ENCODE peak calls at places on chromosomes 11 and 22, in five cellular contexts. X is gastrocnemius medialis, B is body of pancreas, P is right lobe of liver, O is transverse colon. D is an unnamed sample. For H3K27me3, the result is how much of the 10 kb centered on the place peaks cover.

GRCh38 chr22:38148252-38148651 is 33.4 kb downstream of the PLA2G6 start:
- DNase-seq in P (peak), X (no peak), O (no peak), B (no peak), D (no peak)

GRCh38 chr11:116787436-116787785 is 412 bp downstream of the ZPR1 start:
- DNase-seq in X (no peak), B (no peak), P (no peak), O (no peak), D (no peak)

GRCh38 chr11:100151944-100152343 is 535.1 kb upstream of the ARHGAP42 start:
- DNase-seq in P (no peak), B (no peak), O (no peak), X (peak), D (no peak)

GRCh38 chr11:67354314-67355022 is 1.1 kb upstream of the POLD4 start:
- DNase-seq in X (peak), P (peak), O (peak), B (peak), D (no peak)

GRCh38 chr11:33463059-33463458 is 205.9 kb downstream of the HIPK3 start:
- DNase-seq in O (no peak), P (no peak), X (no peak), B (no peak), D (no peak)

GRCh38 chr11:8614497-8614896 is 20.5 kb upstream of the STK33 start:
- DNase-seq in B (no peak), P (no peak), X (no peak), O (no peak), D (no peak)

GRCh38 chr22:17264321-17265052 is 45.3 kb upstream of the ADA2 start:
- DNase-seq in P (no peak), O (no peak), B (no peak), X (peak), D (no peak)

GRCh38 chr22:17969732-17970131 is 54.6 kb downstream of the MICAL3 start:
- DNase-seq in O (no peak), B (no peak), P (no peak), X (no peak), D (no peak)

GRCh38 chr11:5564259-5565019 is 16.1 kb upstream of the OR52H1 start:
- DNase-seq in O (no peak), P (no peak), X (no peak), B (no peak), D (no peak)

GRCh38 chr22:26610072-26610958 is 7.5 kb downstream of the CRYBB1 start:
- DNase-seq in B (no peak), P (no peak), O (peak), X (no peak), D (no peak)

GRCh38 chr11:61966673-61967176 is 709 bp downstream of the FTH1 start:
- DNase-seq in X (no peak), B (peak), P (peak), O (no peak), D (peak)

GRCh38 chr11:14499178-14499559 is 442 bp downstream of the COPB1 start:
- DNase-seq in X (peak), O (peak), P (peak), B (peak), D (no peak)

GRCh38 chr22:47260551-47260950 is 498.1 kb downstream of the TBC1D22A start:
- DNase-seq in P (no peak), X (no peak), O (no peak), B (no peak), D (no peak)

GRCh38 chr22:47344414-47344813 is 582.0 kb downstream of the TBC1D22A start:
- DNase-seq in O (no peak), B (no peak), P (no peak), X (no peak), D (peak)

GRCh38 chr11:126355324-126355925 is at the start of gene ST3GAL4:
- DNase-seq in B (peak), X (peak), O (peak), P (peak), D (peak)
- H3K27me3 ChIP-seq in B (under half), X (under half), O (under half), P (under half), D (under half)

DNA sequence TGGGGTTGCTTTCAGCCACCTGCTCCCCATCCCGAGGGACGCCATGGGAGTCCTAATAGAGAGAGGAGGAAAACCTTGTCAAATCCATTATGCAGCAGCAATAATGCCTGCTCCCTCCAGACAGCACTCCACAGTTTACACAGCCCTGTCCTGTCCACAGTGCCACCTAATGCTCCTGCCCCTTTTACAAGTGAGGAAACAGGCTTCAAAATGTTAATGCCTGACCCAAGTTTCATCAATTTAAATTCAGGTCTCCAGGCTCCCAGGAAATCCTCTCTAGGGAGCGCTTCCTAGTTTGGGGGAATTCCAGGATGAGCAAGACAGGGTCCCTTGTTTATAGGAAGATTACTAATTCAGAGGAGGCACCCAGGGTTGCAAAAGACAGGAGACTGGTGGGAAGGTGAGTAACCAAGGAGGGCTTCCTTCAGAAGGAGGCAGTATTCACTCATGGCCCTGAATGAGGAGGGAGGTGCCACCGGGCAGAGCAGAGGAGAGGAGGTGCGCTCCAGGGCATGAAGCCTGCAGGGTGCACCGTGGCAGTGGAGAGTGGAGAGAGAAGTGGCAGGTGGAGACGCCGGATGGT is 1.5 kb downstream of the TMEM132A start:
- DNase-seq in B (no peak), X (no peak), O (no peak), P (no peak), D (peak)
- TF ChIP-seq CTCF in B (no peak), X (no peak), O (no peak), P (no peak), D (no peak)

GRCh38 chr22:49855491-49855911 is 1.9 kb downstream of the ZBED4 start:
- DNase-seq in O (peak), X (no peak), P (peak), B (no peak), D (no peak)
- H3K27ac ChIP-seq in O (peak), X (no peak), P (no peak), B (peak), D (peak)

GRCh38 chr22:50119169-50119767 is 29.5 kb downstream of the MOV10L1 start:
- DNase-seq in O (no peak), B (no peak), P (no peak), X (no peak), D (no peak)
- H3K27me3 ChIP-seq in O (under half), B (under half), P (under half), X (under half), D (under half)

DNA sequence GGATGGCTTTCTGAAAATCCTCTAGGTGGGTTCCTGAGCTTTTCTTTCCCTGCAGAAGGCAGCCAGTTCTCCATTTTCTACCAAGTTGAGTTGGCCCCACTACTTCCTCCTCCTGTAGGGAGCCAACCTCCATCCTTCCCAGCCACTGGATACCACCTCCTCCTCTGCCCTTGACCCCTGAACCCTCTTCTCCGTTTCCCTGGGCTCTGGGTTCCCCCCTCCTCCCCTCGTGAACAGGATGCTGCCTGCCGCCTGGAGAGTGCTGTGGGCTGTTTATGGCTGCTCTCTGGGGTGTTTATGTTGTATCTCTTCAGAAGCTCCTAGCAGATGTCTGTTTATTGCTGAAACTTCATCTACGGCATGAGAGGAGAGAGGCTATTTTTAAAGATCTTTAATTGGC is 8.6 kb downstream of the MICAL2 start:
- DNase-seq in O (no peak), X (no peak), B (no peak), P (no peak), D (no peak)
- TF ChIP-seq CTCF in O (no peak), X (no peak), B (no peak), P (no peak), D (no peak)

GRCh38 chr11:102936864-102937509 is 18.5 kb downstream of the MMP13 start:
- DNase-seq in X (no peak), B (no peak), O (no peak), P (no peak), D (no peak)
- H3K27ac ChIP-seq in X (no peak), B (no peak), O (no peak), P (no peak), D (no peak)

GRCh38 chr11:4495487-4495886 is 13.0 kb downstream of the OR52K1 start:
- DNase-seq in B (no peak), O (no peak), P (no peak), X (no peak), D (no peak)
- H3K27me3 ChIP-seq in B (under half), O (under half), P (under half), X (under half), D (under half)

DNA sequence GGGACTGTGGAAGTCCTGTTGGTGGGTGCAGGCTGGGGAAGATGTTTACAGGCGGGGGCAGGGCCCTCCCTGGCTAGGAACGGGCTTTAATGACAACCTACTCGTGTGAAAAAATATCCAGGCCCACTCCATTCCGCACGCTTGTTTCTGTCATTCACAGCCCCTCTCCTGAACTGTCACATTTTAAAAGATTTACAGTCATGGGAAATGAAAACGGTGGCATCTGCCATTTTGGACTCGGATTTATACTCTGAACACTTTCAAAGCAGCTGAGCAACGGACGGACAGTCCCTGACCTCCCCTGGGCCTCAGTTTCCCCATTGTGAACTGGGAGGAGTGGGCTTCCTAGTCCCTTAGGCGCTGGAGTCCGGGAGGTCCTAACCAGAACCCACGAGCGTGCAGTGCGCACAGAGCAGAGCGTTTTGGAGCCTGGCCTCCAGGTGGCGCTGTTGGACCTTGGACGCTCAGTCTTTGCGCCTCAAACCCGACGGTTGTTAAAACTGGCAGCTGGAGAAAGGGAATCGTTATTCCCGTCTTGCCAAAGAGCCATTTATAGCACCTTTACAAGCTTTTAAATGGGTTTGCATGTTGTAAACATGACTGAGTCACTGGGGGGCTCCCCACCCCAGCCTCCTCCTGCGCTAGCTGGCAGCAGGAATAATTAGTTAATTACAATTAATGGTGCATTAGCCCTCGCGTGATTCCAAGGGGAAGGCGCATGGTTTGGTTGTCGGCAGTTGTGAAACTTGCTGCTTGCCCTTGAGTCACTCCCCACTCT is 75.3 kb downstream of the FBLN1 start:
- DNase-seq in X (peak), P (peak), O (peak), B (peak), D (peak)
- TF ChIP-seq CTCF in X (peak), P (peak), O (peak), B (peak), D (peak)